ENCODE peak calls at places on chromosomes 12 and 14, in four cellular contexts. J, A, M and B are unnamed samples.

GRCh38 chr12:121391619-121392324 is 8.1 kb upstream of the RNF34 start:
- DNase-seq in M (peak), A (no peak), J (peak), B (no peak)

GRCh38 chr14:74636424-74637183 is 24.6 kb upstream of the LTBP2 start:
- DNase-seq in A (no peak), J (no peak), M (no peak), B (no peak)

GRCh38 chr12:109020750-109021380 is at the start of gene SVOP:
- DNase-seq in A (peak), M (peak), J (peak), B (no peak)

GRCh38 chr12:49810159-49810459 is 18.1 kb downstream of the NCKAP5L start:
- DNase-seq in A (no peak), M (no peak), J (no peak), B (no peak)

GRCh38 chr14:76957224-76957881 is 71.2 kb downstream of the IRF2BPL start:
- DNase-seq in J (no peak), M (peak), A (no peak), B (no peak)

GRCh38 chr14:57656853-57657252 is 163.2 kb upstream of the CCDC198 start:
- DNase-seq in M (no peak), J (no peak), A (no peak), B (no peak)

GRCh38 chr12:21118760-21119159 is 12.2 kb upstream of the SLCO1B1 start:
- DNase-seq in J (no peak), A (no peak), M (no peak), B (no peak)

GRCh38 chr12:89349814-89350213 is 2.5 kb downstream of the DUSP6 start:
- DNase-seq in J (peak), M (peak), A (peak), B (no peak)

GRCh38 chr14:105479438-105480164 is 5.0 kb downstream of the CRIP2 start:
- DNase-seq in J (no peak), A (no peak), M (no peak), B (no peak)

GRCh38 chr12:132429932-132430643 is 59.9 kb upstream of the FBRSL1 start:
- DNase-seq in J (no peak), M (peak), A (peak), B (no peak)

GRCh38 chr14:63951429-63951828 is 98.6 kb downstream of the SYNE2 start:
- DNase-seq in J (no peak), A (no peak), M (no peak), B (no peak)